ENCODE peak calls at places on chromosomes 5 and 9, in eight cellular contexts. One of them, this sample, is unnamed.

GRCh38 chr5:21236896-21237830 is 1249.2 kb upstream of the CDH18 start:
- DNase-seq in iris pigment epithelial cell: peak
- DNase-seq in RCC 7860: no peak
- DNase-seq in T-helper 2 cell: no peak
- DNase-seq in germinal center: no peak
- DNase-seq in mucosa of gallbladder: no peak
- DNase-seq in effector CD8-positive, alpha-beta T cell: no peak
- DNase-seq in psoas muscle: no peak
- DNase-seq in this sample: peak

GRCh38 chr5:52751137-52751536 is 36.6 kb upstream of the ITGA1 start:
- DNase-seq in iris pigment epithelial cell: peak
- DNase-seq in RCC 7860: no peak
- DNase-seq in T-helper 2 cell: no peak
- DNase-seq in germinal center: no peak
- DNase-seq in mucosa of gallbladder: no peak
- DNase-seq in effector CD8-positive, alpha-beta T cell: no peak
- DNase-seq in psoas muscle: no peak
- DNase-seq in this sample: no peak

GRCh38 chr9:98916660-98917059 is 27.0 kb upstream of the COL15A1 start:
- DNase-seq in iris pigment epithelial cell: peak
- DNase-seq in RCC 7860: no peak
- DNase-seq in T-helper 2 cell: no peak
- DNase-seq in germinal center: no peak
- DNase-seq in mucosa of gallbladder: peak
- DNase-seq in effector CD8-positive, alpha-beta T cell: no peak
- DNase-seq in psoas muscle: peak
- DNase-seq in this sample: no peak

GRCh38 chr9:98009926-98010325 is 26.8 kb downstream of the ANP32B start:
- DNase-seq in iris pigment epithelial cell: peak
- DNase-seq in RCC 7860: no peak
- DNase-seq in T-helper 2 cell: no peak
- DNase-seq in germinal center: no peak
- DNase-seq in mucosa of gallbladder: no peak
- DNase-seq in effector CD8-positive, alpha-beta T cell: no peak
- DNase-seq in psoas muscle: no peak
- DNase-seq in this sample: no peak

GRCh38 chr5:179488464-179488863 is 61.9 kb upstream of the RUFY1 start:
- DNase-seq in iris pigment epithelial cell: no peak
- DNase-seq in RCC 7860: no peak
- DNase-seq in T-helper 2 cell: no peak
- DNase-seq in germinal center: no peak
- DNase-seq in mucosa of gallbladder: no peak
- DNase-seq in effector CD8-positive, alpha-beta T cell: no peak
- DNase-seq in psoas muscle: no peak
- DNase-seq in this sample: no peak

GRCh38 chr5:55159763-55160492 is at the start of gene GPX8:
- DNase-seq in iris pigment epithelial cell: peak
- DNase-seq in RCC 7860: peak
- DNase-seq in T-helper 2 cell: peak
- DNase-seq in germinal center: no peak
- DNase-seq in mucosa of gallbladder: peak
- DNase-seq in effector CD8-positive, alpha-beta T cell: peak
- DNase-seq in psoas muscle: no peak
- DNase-seq in this sample: peak

GRCh38 chr9:31336841-31337240 is 1047.6 kb upstream of the ACO1 start:
- DNase-seq in iris pigment epithelial cell: no peak
- DNase-seq in RCC 7860: no peak
- DNase-seq in T-helper 2 cell: no peak
- DNase-seq in germinal center: no peak
- DNase-seq in mucosa of gallbladder: no peak
- DNase-seq in effector CD8-positive, alpha-beta T cell: no peak
- DNase-seq in psoas muscle: no peak
- DNase-seq in this sample: no peak

GRCh38 chr9:92508018-92508417 is 25.7 kb upstream of the ASPN start:
- DNase-seq in iris pigment epithelial cell: no peak
- DNase-seq in RCC 7860: no peak
- DNase-seq in T-helper 2 cell: no peak
- DNase-seq in germinal center: no peak
- DNase-seq in mucosa of gallbladder: no peak
- DNase-seq in effector CD8-positive, alpha-beta T cell: no peak
- DNase-seq in psoas muscle: no peak
- DNase-seq in this sample: no peak

GRCh38 chr5:76704131-76704663 is 11.7 kb upstream of the F2R start:
- DNase-seq in iris pigment epithelial cell: peak
- DNase-seq in RCC 7860: no peak
- DNase-seq in T-helper 2 cell: no peak
- DNase-seq in germinal center: no peak
- DNase-seq in mucosa of gallbladder: no peak
- DNase-seq in effector CD8-positive, alpha-beta T cell: no peak
- DNase-seq in psoas muscle: no peak
- DNase-seq in this sample: no peak

GRCh38 chr5:73311291-73312110 is 137.1 kb downstream of the FOXD1 start:
- DNase-seq in iris pigment epithelial cell: peak
- DNase-seq in RCC 7860: peak
- DNase-seq in T-helper 2 cell: no peak
- DNase-seq in germinal center: no peak
- DNase-seq in mucosa of gallbladder: no peak
- DNase-seq in effector CD8-positive, alpha-beta T cell: no peak
- DNase-seq in psoas muscle: peak
- DNase-seq in this sample: peak

GRCh38 chr9:125524522-125524921 is 182.5 kb downstream of the MAPKAP1 start:
- DNase-seq in iris pigment epithelial cell: peak
- DNase-seq in RCC 7860: peak
- DNase-seq in T-helper 2 cell: no peak
- DNase-seq in germinal center: no peak
- DNase-seq in mucosa of gallbladder: no peak
- DNase-seq in effector CD8-positive, alpha-beta T cell: no peak
- DNase-seq in psoas muscle: no peak
- DNase-seq in this sample: peak

GRCh38 chr5:108061941-108062340 is 320.0 kb downstream of the FBXL17 start:
- DNase-seq in iris pigment epithelial cell: peak
- DNase-seq in RCC 7860: no peak
- DNase-seq in T-helper 2 cell: no peak
- DNase-seq in germinal center: no peak
- DNase-seq in mucosa of gallbladder: no peak
- DNase-seq in effector CD8-positive, alpha-beta T cell: no peak
- DNase-seq in psoas muscle: no peak
- DNase-seq in this sample: no peak

GRCh38 chr5:58842851-58843250 is 260.0 kb downstream of the RAB3C start:
- DNase-seq in iris pigment epithelial cell: peak
- DNase-seq in RCC 7860: no peak
- DNase-seq in T-helper 2 cell: no peak
- DNase-seq in germinal center: no peak
- DNase-seq in mucosa of gallbladder: no peak
- DNase-seq in effector CD8-positive, alpha-beta T cell: no peak
- DNase-seq in psoas muscle: no peak
- DNase-seq in this sample: no peak

GRCh38 chr9:128138001-128138400 is 10.5 kb upstream of the PTGES2 start:
- DNase-seq in iris pigment epithelial cell: no peak
- DNase-seq in RCC 7860: no peak
- DNase-seq in T-helper 2 cell: no peak
- DNase-seq in germinal center: no peak
- DNase-seq in mucosa of gallbladder: no peak
- DNase-seq in effector CD8-positive, alpha-beta T cell: no peak
- DNase-seq in psoas muscle: peak
- DNase-seq in this sample: peak

GRCh38 chr5:145946112-145946861 is 9.9 kb downstream of the SH3RF2 start:
- DNase-seq in iris pigment epithelial cell: peak
- DNase-seq in RCC 7860: peak
- DNase-seq in T-helper 2 cell: peak
- DNase-seq in germinal center: no peak
- DNase-seq in mucosa of gallbladder: no peak
- DNase-seq in effector CD8-positive, alpha-beta T cell: no peak
- DNase-seq in psoas muscle: peak
- DNase-seq in this sample: peak

GRCh38 chr9:122200960-122201635 is 27.7 kb downstream of the LHX6 start:
- DNase-seq in iris pigment epithelial cell: peak
- DNase-seq in RCC 7860: no peak
- DNase-seq in T-helper 2 cell: no peak
- DNase-seq in germinal center: no peak
- DNase-seq in mucosa of gallbladder: no peak
- DNase-seq in effector CD8-positive, alpha-beta T cell: no peak
- DNase-seq in psoas muscle: peak
- DNase-seq in this sample: peak

GRCh38 chr5:3163626-3164025 is 412.1 kb upstream of the IRX2 start:
- DNase-seq in iris pigment epithelial cell: no peak
- DNase-seq in RCC 7860: no peak
- DNase-seq in T-helper 2 cell: no peak
- DNase-seq in germinal center: no peak
- DNase-seq in mucosa of gallbladder: no peak
- DNase-seq in effector CD8-positive, alpha-beta T cell: no peak
- DNase-seq in psoas muscle: no peak
- DNase-seq in this sample: no peak

GRCh38 chr5:176647870-176648466 is 684 bp downstream of the TSPAN17 start:
- DNase-seq in iris pigment epithelial cell: peak
- DNase-seq in RCC 7860: no peak
- DNase-seq in T-helper 2 cell: no peak
- DNase-seq in germinal center: no peak
- DNase-seq in mucosa of gallbladder: peak
- DNase-seq in effector CD8-positive, alpha-beta T cell: peak
- DNase-seq in psoas muscle: peak
- DNase-seq in this sample: peak

GRCh38 chr9:96150324-96151023 is 151.5 kb downstream of the HSD17B3 start:
- DNase-seq in iris pigment epithelial cell: no peak
- DNase-seq in RCC 7860: no peak
- DNase-seq in T-helper 2 cell: peak
- DNase-seq in germinal center: no peak
- DNase-seq in mucosa of gallbladder: no peak
- DNase-seq in effector CD8-positive, alpha-beta T cell: no peak
- DNase-seq in psoas muscle: no peak
- DNase-seq in this sample: no peak

GRCh38 chr9:98795970-98796363 is 388 bp downstream of the ANKS6 start:
- DNase-seq in iris pigment epithelial cell: no peak
- DNase-seq in RCC 7860: no peak
- DNase-seq in T-helper 2 cell: peak
- DNase-seq in germinal center: peak
- DNase-seq in mucosa of gallbladder: no peak
- DNase-seq in effector CD8-positive, alpha-beta T cell: no peak
- DNase-seq in psoas muscle: peak
- DNase-seq in this sample: no peak

GRCh38 chr5:110054240-110054639 is 364.5 kb downstream of the MAN2A1 start:
- DNase-seq in iris pigment epithelial cell: peak
- DNase-seq in RCC 7860: peak
- DNase-seq in T-helper 2 cell: peak
- DNase-seq in germinal center: no peak
- DNase-seq in mucosa of gallbladder: peak
- DNase-seq in effector CD8-positive, alpha-beta T cell: peak
- DNase-seq in psoas muscle: no peak
- DNase-seq in this sample: peak

GRCh38 chr9:95528908-95529502 is 12.2 kb upstream of the PTCH1 start:
- DNase-seq in iris pigment epithelial cell: no peak
- DNase-seq in RCC 7860: no peak
- DNase-seq in T-helper 2 cell: no peak
- DNase-seq in germinal center: no peak
- DNase-seq in mucosa of gallbladder: no peak
- DNase-seq in effector CD8-positive, alpha-beta T cell: no peak
- DNase-seq in psoas muscle: no peak
- DNase-seq in this sample: no peak

GRCh38 chr5:171524461-171524860 is 105.0 kb downstream of the FGF18 start:
- DNase-seq in iris pigment epithelial cell: no peak
- DNase-seq in RCC 7860: no peak
- DNase-seq in T-helper 2 cell: no peak
- DNase-seq in germinal center: no peak
- DNase-seq in mucosa of gallbladder: peak
- DNase-seq in effector CD8-positive, alpha-beta T cell: no peak
- DNase-seq in psoas muscle: no peak
- DNase-seq in this sample: no peak

GRCh38 chr9:77764894-77765780 is 117.0 kb upstream of the GNA14 start:
- DNase-seq in iris pigment epithelial cell: peak
- DNase-seq in RCC 7860: peak
- DNase-seq in T-helper 2 cell: peak
- DNase-seq in germinal center: no peak
- DNase-seq in mucosa of gallbladder: no peak
- DNase-seq in effector CD8-positive, alpha-beta T cell: no peak
- DNase-seq in psoas muscle: no peak
- DNase-seq in this sample: peak

GRCh38 chr5:144467795-144468194 is 297.1 kb downstream of the KCTD16 start:
- DNase-seq in iris pigment epithelial cell: peak
- DNase-seq in RCC 7860: peak
- DNase-seq in T-helper 2 cell: no peak
- DNase-seq in germinal center: no peak
- DNase-seq in mucosa of gallbladder: peak
- DNase-seq in effector CD8-positive, alpha-beta T cell: no peak
- DNase-seq in psoas muscle: peak
- DNase-seq in this sample: peak

GRCh38 chr9:97419315-97419867 is 7.5 kb downstream of the TDRD7 start:
- DNase-seq in iris pigment epithelial cell: peak
- DNase-seq in RCC 7860: peak
- DNase-seq in T-helper 2 cell: no peak
- DNase-seq in germinal center: no peak
- DNase-seq in mucosa of gallbladder: no peak
- DNase-seq in effector CD8-positive, alpha-beta T cell: no peak
- DNase-seq in psoas muscle: no peak
- DNase-seq in this sample: peak

GRCh38 chr5:115379622-115380344 is 83.3 kb upstream of the CCDC112 start:
- DNase-seq in iris pigment epithelial cell: no peak
- DNase-seq in RCC 7860: peak
- DNase-seq in T-helper 2 cell: peak
- DNase-seq in germinal center: no peak
- DNase-seq in mucosa of gallbladder: peak
- DNase-seq in effector CD8-positive, alpha-beta T cell: no peak
- DNase-seq in psoas muscle: no peak
- DNase-seq in this sample: peak

GRCh38 chr5:121572061-121572460 is 279.6 kb upstream of the FTMT start:
- DNase-seq in iris pigment epithelial cell: peak
- DNase-seq in RCC 7860: no peak
- DNase-seq in T-helper 2 cell: no peak
- DNase-seq in germinal center: no peak
- DNase-seq in mucosa of gallbladder: no peak
- DNase-seq in effector CD8-positive, alpha-beta T cell: no peak
- DNase-seq in psoas muscle: no peak
- DNase-seq in this sample: no peak